ENCODE peak calls at places on chromosomes 5 and 9, in ten cellular contexts. I, Q, L, X, Y, N, T, B, M and Z are unnamed samples.

GRCh38 chr9:116060631-116061030 is 93.0 kb upstream of the PAPPA start:
- DNase-seq in I (no peak), Q (no peak), L (no peak), X (no peak), Y (no peak), N (no peak), T (no peak), B (no peak), M (no peak), Z (no peak)

GRCh38 chr5:78576376-78576775 is 72.2 kb downstream of the LHFPL2 start:
- DNase-seq in I (no peak), Q (no peak), L (no peak), X (no peak), Y (no peak), N (no peak), T (no peak), B (peak), M (no peak), Z (no peak)

GRCh38 chr5:137822158-137822764 is 45.4 kb upstream of the MYOT start:
- DNase-seq in I (no peak), Q (peak), L (no peak), X (peak), Y (peak), N (peak), T (no peak), B (peak), M (peak), Z (peak)

GRCh38 chr9:71642043-71642442 is 126.3 kb downstream of the CEMIP2 start:
- DNase-seq in I (no peak), Q (no peak), L (no peak), X (no peak), Y (no peak), N (no peak), T (no peak), B (no peak), M (no peak), Z (no peak)

GRCh38 chr5:169770109-169770508 is 133.0 kb downstream of the DOCK2 start:
- DNase-seq in I (no peak), Q (no peak), L (no peak), X (no peak), Y (no peak), N (no peak), T (no peak), B (no peak), M (no peak), Z (no peak)

GRCh38 chr5:59584858-59585846 is 308.4 kb downstream of the PDE4D start:
- DNase-seq in I (no peak), Q (no peak), L (peak), X (no peak), Y (no peak), N (no peak), T (no peak), B (no peak), M (no peak), Z (no peak)

GRCh38 chr5:34553544-34553943 is 102.6 kb upstream of the RAI14 start:
- DNase-seq in I (no peak), Q (no peak), L (no peak), X (no peak), Y (peak), N (no peak), T (no peak), B (no peak), M (no peak), Z (no peak)

GRCh38 chr5:53429706-53430105 is 50.7 kb upstream of the FST start:
- DNase-seq in I (no peak), Q (no peak), L (no peak), X (no peak), Y (peak), N (no peak), T (no peak), B (peak), M (peak), Z (no peak)

GRCh38 chr5:101989659-101990058 is 306.4 kb downstream of the SLCO4C1 start:
- DNase-seq in I (no peak), Q (no peak), L (no peak), X (no peak), Y (no peak), N (no peak), T (no peak), B (no peak), M (no peak), Z (no peak)

GRCh38 chr5:31972558-31972957 is 201.6 kb downstream of the GOLPH3 start:
- DNase-seq in I (no peak), Q (no peak), L (no peak), X (no peak), Y (no peak), N (no peak), T (no peak), B (no peak), M (no peak), Z (no peak)

GRCh38 chr9:105023788-105024187 is 95.8 kb upstream of the ABCA1 start:
- DNase-seq in I (no peak), Q (no peak), L (no peak), X (no peak), Y (no peak), N (no peak), T (no peak), B (no peak), M (no peak), Z (no peak)

GRCh38 chr9:33264473-33265177 is at the start of the genes BAG1 and CHMP5:
- DNase-seq in I (peak), Q (peak), L (peak), X (peak), Y (peak), N (peak), T (peak), B (peak), M (peak), Z (peak)

GRCh38 chr9:36051317-36051716 is 14.6 kb downstream of the RECK start:
- DNase-seq in I (no peak), Q (no peak), L (no peak), X (no peak), Y (no peak), N (no peak), T (no peak), B (no peak), M (no peak), Z (no peak)

GRCh38 chr5:132227485-132228240 is at the start of gene P4HA2:
- DNase-seq in I (peak), Q (no peak), L (peak), X (peak), Y (peak), N (peak), T (peak), B (peak), M (peak), Z (peak)

GRCh38 chr9:100700689-100701318 is 122.9 kb downstream of the CAVIN4 start:
- DNase-seq in I (no peak), Q (peak), L (no peak), X (no peak), Y (peak), N (peak), T (no peak), B (peak), M (no peak), Z (no peak)

GRCh38 chr9:93136011-93136440 is 2.0 kb upstream of the NINJ1 start:
- DNase-seq in I (no peak), Q (no peak), L (no peak), X (no peak), Y (no peak), N (peak), T (no peak), B (peak), M (peak), Z (peak)

GRCh38 chr5:65213921-65214525 is 267.7 kb downstream of the ADAMTS6 start:
- DNase-seq in I (peak), Q (peak), L (no peak), X (no peak), Y (peak), N (peak), T (no peak), B (peak), M (peak), Z (no peak)

GRCh38 chr5:104372796-104373195 is 810.2 kb upstream of the NUDT12 start:
- DNase-seq in I (no peak), Q (no peak), L (no peak), X (no peak), Y (no peak), N (peak), T (no peak), B (no peak), M (no peak), Z (no peak)

GRCh38 chr5:168039485-168040005 is 251.9 kb upstream of the WWC1 start:
- DNase-seq in I (no peak), Q (no peak), L (no peak), X (no peak), Y (no peak), N (no peak), T (no peak), B (no peak), M (no peak), Z (no peak)

GRCh38 chr5:74626386-74627222 is 13.9 kb downstream of the ENC1 start:
- DNase-seq in I (no peak), Q (no peak), L (no peak), X (no peak), Y (no peak), N (no peak), T (no peak), B (no peak), M (no peak), Z (no peak)

GRCh38 chr5:137575211-137575610 is 76.1 kb upstream of the SPOCK1 start:
- DNase-seq in I (no peak), Q (no peak), L (no peak), X (no peak), Y (no peak), N (no peak), T (no peak), B (no peak), M (no peak), Z (no peak)

GRCh38 chr5:179486596-179487051 is 63.7 kb upstream of the RUFY1 start:
- DNase-seq in I (no peak), Q (no peak), L (peak), X (no peak), Y (no peak), N (peak), T (no peak), B (no peak), M (peak), Z (peak)

GRCh38 chr5:94575196-94575595 is 43.2 kb downstream of the KIAA0825 start:
- DNase-seq in I (no peak), Q (no peak), L (no peak), X (no peak), Y (no peak), N (no peak), T (no peak), B (no peak), M (no peak), Z (no peak)

GRCh38 chr9:95724253-95724991 is 151.1 kb upstream of the ERCC6L2 start:
- DNase-seq in I (no peak), Q (peak), L (no peak), X (no peak), Y (no peak), N (no peak), T (no peak), B (no peak), M (no peak), Z (no peak)

GRCh38 chr5:132775439-132776076 is 1.5 kb downstream of the SEPTIN8 start:
- DNase-seq in I (no peak), Q (no peak), L (peak), X (no peak), Y (no peak), N (no peak), T (no peak), B (no peak), M (no peak), Z (no peak)

GRCh38 chr5:137935190-137935589 is 45.9 kb downstream of the PKD2L2 start:
- DNase-seq in I (no peak), Q (no peak), L (no peak), X (no peak), Y (no peak), N (no peak), T (no peak), B (no peak), M (no peak), Z (no peak)

GRCh38 chr9:124617477-124618141 is 110.4 kb upstream of the NR5A1 start:
- DNase-seq in I (peak), Q (peak), L (peak), X (peak), Y (peak), N (peak), T (peak), B (peak), M (peak), Z (peak)

GRCh38 chr5:35308391-35308790 is 78.1 kb upstream of the PRLR start:
- DNase-seq in I (no peak), Q (no peak), L (peak), X (no peak), Y (no peak), N (no peak), T (no peak), B (no peak), M (no peak), Z (no peak)

GRCh38 chr5:126536874-126537273 is 58.1 kb downstream of the ALDH7A1 start:
- DNase-seq in I (no peak), Q (no peak), L (no peak), X (no peak), Y (no peak), N (no peak), T (no peak), B (no peak), M (peak), Z (no peak)

GRCh38 chr5:162209005-162209605 is 141.5 kb downstream of the GABRG2 start:
- DNase-seq in I (peak), Q (peak), L (no peak), X (no peak), Y (no peak), N (no peak), T (no peak), B (no peak), M (no peak), Z (no peak)

GRCh38 chr9:33142531-33142930 is 24.6 kb downstream of the B4GALT1 start:
- DNase-seq in I (no peak), Q (peak), L (no peak), X (no peak), Y (no peak), N (no peak), T (no peak), B (no peak), M (no peak), Z (no peak)

GRCh38 chr5:141825836-141826560 is 52.2 kb downstream of the PCDH1 start:
- DNase-seq in I (no peak), Q (no peak), L (no peak), X (no peak), Y (peak), N (no peak), T (no peak), B (peak), M (peak), Z (peak)

GRCh38 chr5:15002791-15003190 is 131.2 kb upstream of the ANKH start:
- DNase-seq in I (no peak), Q (no peak), L (no peak), X (no peak), Y (no peak), N (no peak), T (no peak), B (no peak), M (no peak), Z (no peak)

GRCh38 chr9:137612741-137613142 is 6.1 kb upstream of the EHMT1 start:
- DNase-seq in I (no peak), Q (no peak), L (no peak), X (no peak), Y (no peak), N (no peak), T (no peak), B (no peak), M (no peak), Z (no peak)
- H3K4me3 ChIP-seq in I (no peak), Q (no peak), L (no peak), X (no peak), Y (no peak), N (no peak), T (no peak), B (no peak), M (no peak), Z (no peak)

DNA sequence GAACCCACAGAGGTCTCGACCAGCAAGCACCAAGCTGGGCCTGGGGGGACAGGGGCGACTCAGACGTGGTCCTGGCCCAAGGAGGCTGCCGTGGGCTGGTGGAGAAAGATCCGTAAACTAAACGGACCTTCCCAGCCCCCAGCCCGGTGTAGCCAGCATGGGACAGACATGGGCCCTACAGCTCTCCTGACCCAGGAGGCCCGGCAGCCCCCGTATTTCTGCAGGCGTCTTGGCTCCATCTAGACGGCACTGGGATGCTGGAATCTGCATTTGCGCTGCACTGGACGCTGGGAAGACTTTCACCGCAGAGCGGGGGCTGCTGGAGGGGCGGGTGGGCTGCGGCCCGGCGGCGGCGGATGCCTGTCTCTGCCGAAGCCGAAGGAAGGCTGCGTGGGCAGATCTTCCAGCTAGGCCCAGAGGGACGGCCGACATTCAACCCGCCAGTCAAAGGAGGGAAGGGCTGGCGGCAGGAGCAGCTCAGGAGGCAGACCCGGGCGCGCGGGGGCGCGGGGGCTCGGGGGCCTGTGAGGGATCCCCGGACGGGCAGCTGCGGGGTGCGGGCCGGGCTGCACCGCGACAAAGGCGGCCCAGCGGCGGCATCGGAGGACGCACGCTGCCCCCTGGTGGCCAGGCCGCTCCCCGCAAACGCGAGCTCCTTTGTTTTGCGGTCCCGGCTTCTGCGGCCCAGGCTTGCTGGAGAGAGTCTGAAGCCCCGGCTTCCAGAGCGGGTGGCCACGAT is 266.2 kb downstream of the NSG2 start:
- DNase-seq in I (peak), Q (peak), L (peak), X (peak), Y (peak), N (peak), T (peak), B (peak), M (peak), Z (peak)
- TF ChIP-seq CTCF in I (peak), Q (peak), L (peak), X (peak), Y (peak), N (peak), T (peak), B (peak), M (peak), Z (peak)

DNA sequence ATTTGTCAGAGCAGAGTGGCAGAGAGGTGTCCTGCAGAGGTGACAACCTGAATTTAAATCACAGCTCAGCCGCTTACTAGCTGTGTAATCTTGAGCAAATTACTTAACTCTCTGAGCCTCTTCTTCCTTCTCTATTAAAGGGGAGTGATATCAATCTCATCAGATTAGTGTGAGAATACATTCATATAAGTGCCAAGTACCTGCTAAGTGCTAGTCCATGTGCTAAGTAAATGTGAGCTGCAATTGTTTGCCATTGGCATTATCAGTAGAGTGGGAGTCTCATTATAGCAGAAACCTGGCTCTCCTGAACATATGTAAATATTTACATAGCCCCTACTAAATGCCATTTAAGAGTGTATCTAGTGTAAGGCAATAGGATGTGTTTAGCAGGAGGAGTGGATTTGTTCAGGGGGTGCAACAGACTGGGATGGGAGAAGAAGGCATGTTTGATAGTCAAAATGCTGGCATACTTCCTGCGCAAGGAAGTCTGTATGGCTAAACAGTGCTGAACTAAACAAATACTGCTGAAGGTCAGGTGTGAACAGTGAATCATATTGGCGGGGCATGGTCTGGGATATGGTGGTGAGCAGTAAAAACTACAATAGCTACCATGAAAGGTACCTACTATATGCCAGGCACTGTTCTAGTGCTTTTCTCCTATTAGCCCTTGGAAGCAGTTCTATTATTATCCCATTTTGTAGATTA is 74.5 kb downstream of the F2RL2 start:
- DNase-seq in I (no peak), Q (no peak), L (no peak), X (no peak), Y (no peak), N (no peak), T (no peak), B (no peak), M (no peak), Z (no peak)
- H3K4me3 ChIP-seq in I (no peak), Q (no peak), L (no peak), X (no peak), Y (no peak), N (no peak), T (no peak), B (no peak), M (no peak), Z (no peak)

DNA sequence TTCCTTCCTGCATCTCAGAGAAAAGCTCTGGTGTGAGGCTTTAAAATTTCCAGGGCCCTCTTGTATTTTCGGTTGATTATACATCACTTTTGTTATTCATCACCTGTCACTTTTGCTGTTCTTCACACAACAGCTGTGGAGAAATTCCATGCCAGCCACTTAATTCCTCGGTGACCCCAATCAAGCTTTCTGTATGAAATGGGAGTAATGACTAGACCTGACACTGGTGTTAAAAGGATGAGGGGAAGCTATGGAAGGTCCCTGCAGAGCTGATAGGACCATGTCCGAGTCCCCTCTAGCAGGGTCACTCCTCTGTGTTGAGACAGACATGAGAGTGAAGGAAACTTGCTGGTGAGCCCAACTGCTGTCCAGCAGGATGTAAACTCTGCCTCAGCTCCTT is 59.7 kb downstream of the GPR21 start:
- DNase-seq in I (no peak), Q (no peak), L (no peak), X (no peak), Y (no peak), N (no peak), T (no peak), B (no peak), M (no peak), Z (no peak)
- TF ChIP-seq CTCF in I (no peak), Q (no peak), L (no peak), X (no peak), Y (no peak), N (no peak), T (no peak), B (no peak), M (no peak), Z (no peak)

GRCh38 chr5:43514471-43514815 is 505 bp downstream of the C5orf34 start:
- DNase-seq in I (no peak), Q (no peak), L (no peak), X (no peak), Y (no peak), N (peak), T (no peak), B (peak), M (peak), Z (peak)

GRCh38 chr5:43514816-43515677 is at the start of gene C5orf34:
- DNase-seq in I (peak), Q (peak), L (peak), X (peak), Y (peak), N (peak), T (peak), B (peak), M (peak), Z (peak)

GRCh38 chr5:43520615-43521014 is 5.7 kb upstream of the C5orf34 start:
- DNase-seq in I (no peak), Q (no peak), L (no peak), X (no peak), Y (no peak), N (no peak), T (no peak), B (no peak), M (no peak), Z (no peak)

DNA sequence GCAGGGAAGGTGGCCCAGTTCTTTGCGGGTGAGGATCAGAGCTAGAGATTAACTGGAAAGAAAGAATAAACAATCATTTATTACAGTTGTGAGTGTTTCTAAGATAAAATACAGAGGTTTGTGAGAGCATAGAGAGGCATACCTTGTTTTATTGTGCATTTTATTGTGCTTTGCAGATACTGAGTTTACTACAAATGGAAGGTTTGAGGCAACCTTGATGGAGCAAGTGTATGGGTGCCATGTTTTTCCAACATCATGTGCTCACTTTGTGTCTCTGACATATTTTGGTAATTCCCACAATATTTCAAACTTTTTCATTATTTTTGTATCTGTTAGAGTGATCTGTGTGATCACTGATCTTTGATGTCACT is 715 bp upstream of the C5orf34 start:
- DNase-seq in I (no peak), Q (peak), L (no peak), X (no peak), Y (no peak), N (no peak), T (no peak), B (no peak), M (no peak), Z (no peak)
- H3K4me3 ChIP-seq in I (peak), Q (peak), L (peak), X (peak), Y (peak), N (peak), T (peak), B (peak), M (peak), Z (peak)